ENCODE peak calls at places on chromosomes 16 and 17, in seven cellular contexts. One of them, this sample, is unnamed.

GRCh38 chr17:62062313-62062712 is 2.8 kb downstream of the MED13 start:
- DNase-seq in K562: no peak
- DNase-seq in HepG2: no peak
- DNase-seq in SK-N-SH: no peak
- DNase-seq in H1: no peak
- DNase-seq in GM12878: no peak
- DNase-seq in HCT116: no peak
- DNase-seq in this sample: no peak

GRCh38 chr17:45186955-45187354 is 25.3 kb downstream of the HEXIM2 start:
- DNase-seq in HCT116: no peak
- DNase-seq in HepG2: no peak
- DNase-seq in SK-N-SH: no peak
- DNase-seq in K562: no peak
- DNase-seq in GM12878: no peak
- DNase-seq in H1: no peak
- DNase-seq in this sample: no peak

GRCh38 chr17:6927290-6927844 is 68.5 kb upstream of the ALOX12 start:
- DNase-seq in HepG2: no peak
- DNase-seq in HCT116: no peak
- DNase-seq in H1: no peak
- DNase-seq in SK-N-SH: no peak
- DNase-seq in GM12878: no peak
- DNase-seq in K562: no peak
- DNase-seq in this sample: no peak

GRCh38 chr17:43014020-43014615 is 7.5 kb downstream of the IFI35 start:
- DNase-seq in GM12878: no peak
- DNase-seq in SK-N-SH: no peak
- DNase-seq in HCT116: no peak
- DNase-seq in HepG2: no peak
- DNase-seq in K562: no peak
- DNase-seq in H1: no peak
- DNase-seq in this sample: no peak

GRCh38 chr17:83101805-83102480 is 22.5 kb downstream of the METRNL start:
- DNase-seq in H1: no peak
- DNase-seq in HCT116: no peak
- DNase-seq in SK-N-SH: no peak
- DNase-seq in HepG2: no peak
- DNase-seq in GM12878: no peak
- DNase-seq in K562: no peak
- DNase-seq in this sample: peak; percentile 89

GRCh38 chr16:49576173-49576494 is 202.5 kb downstream of the C16orf78 start:
- DNase-seq in HepG2: no peak
- DNase-seq in SK-N-SH: no peak
- DNase-seq in H1: no peak
- DNase-seq in HCT116: no peak
- DNase-seq in GM12878: no peak
- DNase-seq in K562: no peak
- DNase-seq in this sample: no peak

GRCh38 chr17:72715906-72716572 is 376.4 kb downstream of the SLC39A11 start:
- DNase-seq in K562: no peak
- DNase-seq in SK-N-SH: no peak
- DNase-seq in HepG2: peak; percentile 94
- DNase-seq in H1: no peak
- DNase-seq in HCT116: peak; percentile 100
- DNase-seq in GM12878: no peak
- DNase-seq in this sample: no peak

GRCh38 chr17:83109793-83110645 is 30.6 kb downstream of the METRNL start:
- DNase-seq in SK-N-SH: peak; percentile 95
- DNase-seq in H1: no peak
- DNase-seq in HCT116: peak; percentile 76
- DNase-seq in K562: no peak
- DNase-seq in HepG2: peak; percentile 79
- DNase-seq in GM12878: no peak
- DNase-seq in this sample: peak; percentile 95

GRCh38 chr17:67105213-67105612 is 60.9 kb downstream of the CACNG1 start:
- DNase-seq in H1: no peak
- DNase-seq in HCT116: no peak
- DNase-seq in GM12878: no peak
- DNase-seq in HepG2: no peak
- DNase-seq in SK-N-SH: no peak
- DNase-seq in K562: no peak
- DNase-seq in this sample: no peak

GRCh38 chr17:63358956-63359355 is 87.2 kb downstream of the CYB561 start:
- DNase-seq in GM12878: no peak
- DNase-seq in HepG2: no peak
- DNase-seq in K562: no peak
- DNase-seq in SK-N-SH: no peak
- DNase-seq in HCT116: no peak
- DNase-seq in H1: no peak
- DNase-seq in this sample: no peak

GRCh38 chr16:85690469-85691064 is 1.8 kb upstream of the GINS2 start:
- DNase-seq in H1: no peak
- DNase-seq in K562: no peak
- DNase-seq in HCT116: no peak
- DNase-seq in HepG2: peak; percentile 31
- DNase-seq in GM12878: no peak
- DNase-seq in SK-N-SH: peak; percentile 62
- DNase-seq in this sample: peak; percentile 91

GRCh38 chr17:74337834-74338500 is 11.9 kb downstream of the KIF19 start:
- DNase-seq in H1: no peak
- DNase-seq in SK-N-SH: peak; percentile 36
- DNase-seq in HepG2: no peak
- DNase-seq in HCT116: no peak
- DNase-seq in GM12878: no peak
- DNase-seq in K562: no peak
- DNase-seq in this sample: no peak

GRCh38 chr17:45687594-45687993 is 96.5 kb upstream of the CRHR1 start:
- DNase-seq in GM12878: no peak
- DNase-seq in HCT116: no peak
- DNase-seq in H1: no peak
- DNase-seq in HepG2: no peak
- DNase-seq in SK-N-SH: no peak
- DNase-seq in K562: no peak
- DNase-seq in this sample: no peak

GRCh38 chr17:61794792-61795191 is 68.5 kb downstream of the BRIP1 start:
- DNase-seq in HepG2: no peak
- DNase-seq in HCT116: no peak
- DNase-seq in H1: no peak
- DNase-seq in SK-N-SH: no peak
- DNase-seq in K562: no peak
- DNase-seq in GM12878: no peak
- DNase-seq in this sample: no peak

DNA sequence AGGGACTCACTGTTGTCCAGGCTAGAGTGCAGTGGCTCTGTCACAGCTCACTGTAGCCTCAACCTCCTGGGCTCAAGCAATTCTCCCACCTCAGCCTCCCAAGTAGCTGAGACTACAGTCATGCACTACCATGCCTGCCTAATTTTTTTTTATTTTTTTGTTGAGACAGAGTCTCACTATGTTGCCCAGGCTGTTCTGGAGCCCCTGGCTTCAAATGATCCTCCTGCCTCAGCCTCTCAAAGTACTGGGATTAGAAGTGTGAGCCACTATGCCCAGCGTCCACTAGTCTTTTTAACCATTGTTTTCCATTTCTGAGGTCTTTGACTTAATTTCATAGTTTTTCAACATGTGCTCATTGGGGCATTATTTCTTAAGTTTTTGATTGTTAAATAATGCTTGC is 13.5 kb downstream of the NSRP1 start:
- DNase-seq in HepG2: no peak
- DNase-seq in H1: no peak
- DNase-seq in HCT116: no peak
- DNase-seq in K562: no peak
- DNase-seq in GM12878: no peak
- DNase-seq in SK-N-SH: no peak
- DNase-seq in this sample: no peak
- TF ChIP-seq JUND in HepG2: no peak
- TF ChIP-seq JUND in H1: no peak
- TF ChIP-seq JUND in HCT116: no peak
- TF ChIP-seq JUND in K562: no peak
- TF ChIP-seq JUND in GM12878: no peak
- TF ChIP-seq JUND in SK-N-SH: no peak
- TF ChIP-seq JUND in this sample: no peak

DNA sequence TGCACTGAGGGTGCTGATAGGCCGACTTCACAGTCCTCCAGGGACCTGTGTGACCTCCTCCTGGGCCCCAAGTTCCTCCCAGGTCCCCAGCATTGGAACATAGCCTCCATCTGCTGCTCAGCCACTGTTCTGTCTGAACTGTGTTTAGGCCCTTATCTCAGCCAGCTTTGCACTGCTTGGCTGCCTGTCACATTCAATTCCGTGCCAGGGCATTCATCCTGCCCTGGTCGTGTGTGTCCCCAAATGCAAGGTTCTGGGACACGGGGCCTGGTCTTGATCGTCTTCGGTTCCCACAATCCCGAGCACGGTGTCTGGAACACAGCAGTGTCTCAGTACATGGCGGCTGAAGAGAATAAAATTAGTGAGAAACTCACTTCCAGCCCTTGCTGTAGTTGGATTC is 69.9 kb upstream of the NFAT5 start:
- DNase-seq in HepG2: no peak
- DNase-seq in K562: no peak
- DNase-seq in GM12878: no peak
- DNase-seq in H1: no peak
- DNase-seq in SK-N-SH: peak; percentile 82
- DNase-seq in HCT116: no peak
- DNase-seq in this sample: no peak
- TF ChIP-seq JUND in HepG2: no peak
- TF ChIP-seq JUND in K562: no peak
- TF ChIP-seq JUND in GM12878: no peak
- TF ChIP-seq JUND in H1: no peak
- TF ChIP-seq JUND in SK-N-SH: no peak
- TF ChIP-seq JUND in HCT116: no peak
- TF ChIP-seq JUND in this sample: no peak

GRCh38 chr17:2854662-2855061 is 58.4 kb downstream of the RAP1GAP2 start:
- DNase-seq in SK-N-SH: peak; percentile 81
- DNase-seq in HCT116: no peak
- DNase-seq in GM12878: no peak
- DNase-seq in HepG2: no peak
- DNase-seq in H1: no peak
- DNase-seq in K562: no peak
- DNase-seq in this sample: peak; percentile 18
- TF ChIP-seq JUND in SK-N-SH: no peak
- TF ChIP-seq JUND in HCT116: no peak
- TF ChIP-seq JUND in GM12878: no peak
- TF ChIP-seq JUND in HepG2: no peak
- TF ChIP-seq JUND in H1: no peak
- TF ChIP-seq JUND in K562: no peak
- TF ChIP-seq JUND in this sample: no peak

GRCh38 chr16:67868290-67868689 is 4.6 kb upstream of the EDC4 start:
- DNase-seq in GM12878: no peak
- DNase-seq in SK-N-SH: no peak
- DNase-seq in HepG2: no peak
- DNase-seq in HCT116: no peak
- DNase-seq in H1: no peak
- DNase-seq in K562: no peak
- DNase-seq in this sample: no peak
- TF ChIP-seq JUND in GM12878: no peak
- TF ChIP-seq JUND in SK-N-SH: no peak
- TF ChIP-seq JUND in HepG2: no peak
- TF ChIP-seq JUND in HCT116: no peak
- TF ChIP-seq JUND in H1: no peak
- TF ChIP-seq JUND in K562: no peak
- TF ChIP-seq JUND in this sample: no peak

GRCh38 chr16:25106567-25107465 is 4.7 kb upstream of the LCMT1 start:
- DNase-seq in H1: peak; percentile 73
- DNase-seq in HepG2: peak; percentile 90
- DNase-seq in SK-N-SH: peak; percentile 96
- DNase-seq in K562: peak; percentile 92
- DNase-seq in GM12878: no peak
- DNase-seq in HCT116: peak; percentile 79
- DNase-seq in this sample: peak; percentile 94
- TF ChIP-seq JUND in H1: no peak
- TF ChIP-seq JUND in HepG2: no peak
- TF ChIP-seq JUND in SK-N-SH: no peak
- TF ChIP-seq JUND in K562: peak; percentile 64
- TF ChIP-seq JUND in GM12878: no peak
- TF ChIP-seq JUND in HCT116: no peak
- TF ChIP-seq JUND in this sample: no peak

GRCh38 chr17:77038860-77039555 is 101.8 kb upstream of the SEC14L1 start:
- DNase-seq in HCT116: no peak
- DNase-seq in H1: no peak
- DNase-seq in K562: no peak
- DNase-seq in SK-N-SH: no peak
- DNase-seq in HepG2: no peak
- DNase-seq in GM12878: no peak
- DNase-seq in this sample: no peak
- TF ChIP-seq JUND in HCT116: no peak
- TF ChIP-seq JUND in H1: no peak
- TF ChIP-seq JUND in K562: no peak
- TF ChIP-seq JUND in SK-N-SH: no peak
- TF ChIP-seq JUND in HepG2: no peak
- TF ChIP-seq JUND in GM12878: no peak
- TF ChIP-seq JUND in this sample: no peak

GRCh38 chr16:3202903-3203539 is 15.0 kb downstream of the OR1F1 start:
- DNase-seq in K562: no peak
- DNase-seq in SK-N-SH: no peak
- DNase-seq in HepG2: no peak
- DNase-seq in GM12878: no peak
- DNase-seq in H1: no peak
- DNase-seq in HCT116: no peak
- DNase-seq in this sample: no peak
- TF ChIP-seq JUND in K562: no peak
- TF ChIP-seq JUND in SK-N-SH: no peak
- TF ChIP-seq JUND in HepG2: no peak
- TF ChIP-seq JUND in GM12878: no peak
- TF ChIP-seq JUND in H1: no peak
- TF ChIP-seq JUND in HCT116: no peak
- TF ChIP-seq JUND in this sample: no peak